ENCODE peak calls at places on chromosomes 7 and 10, in seven cellular contexts. T is HCT116, G is GM12878, M is K562, H is SK-N-SH, V is HepG2, F is H1. C is an unnamed sample.
A peak's percentile ranks its signal among the peaks of the same experiment; 100 is the strongest.

GRCh38 chr7:106354822-106355221 is 70.0 kb upstream of the NAMPT start:
- DNase-seq in T (no peak), G (no peak), M (no peak), H (no peak), V (no peak), F (no peak), C (no peak)

GRCh38 chr10:94397549-94398370 is 4.6 kb upstream of the TBC1D12 start:
- DNase-seq in T (no peak), G (no peak), M (peak; percentile 6), H (peak; percentile 6), V (peak; percentile 30), F (no peak), C (no peak)

GRCh38 chr7:95794917-95795515 is 22.7 kb downstream of the DYNC1I1 start:
- DNase-seq in T (peak; percentile 43), G (no peak), M (peak; percentile 70), H (peak; percentile 26), V (peak; percentile 24), F (no peak), C (no peak)

GRCh38 chr10:75335191-75335590 is 66.4 kb downstream of the ZNF503 start:
- DNase-seq in T (no peak), G (no peak), M (no peak), H (no peak), V (no peak), F (no peak), C (no peak)

GRCh38 chr7:123242467-123243097 is 42.8 kb upstream of the SLC13A1 start:
- DNase-seq in T (no peak), G (no peak), M (no peak), H (peak; percentile 8), V (no peak), F (no peak), C (peak; percentile 59)

GRCh38 chr7:617614-618538 is 98.2 kb upstream of the PDGFA start:
- DNase-seq in T (no peak), G (no peak), M (no peak), H (no peak), V (peak; percentile 54), F (no peak), C (no peak)

GRCh38 chr10:62708569-62708968 is 96.0 kb upstream of the ADO start:
- DNase-seq in T (no peak), G (peak; percentile 43), M (no peak), H (no peak), V (no peak), F (no peak), C (no peak)

GRCh38 chr10:48533951-48534720 is 70.7 kb downstream of the ARHGAP22 start:
- DNase-seq in T (no peak), G (no peak), M (no peak), H (no peak), V (no peak), F (no peak), C (peak; percentile 73)

GRCh38 chr7:70710011-70710480 is 421.9 kb upstream of the GALNT17 start:
- DNase-seq in T (no peak), G (peak; percentile 73), M (no peak), H (no peak), V (no peak), F (no peak), C (peak; percentile 69)

GRCh38 chr10:1403508-1404230 is 333.7 kb downstream of the ADARB2 start:
- DNase-seq in T (no peak), G (no peak), M (peak; percentile 18), H (no peak), V (no peak), F (no peak), C (no peak)

GRCh38 chr7:64978497-64979203 is 12.2 kb downstream of the ZNF117 start:
- DNase-seq in T (no peak), G (no peak), M (no peak), H (no peak), V (no peak), F (no peak), C (no peak)
- TF ChIP-seq JUND in T (no peak), G (no peak), M (no peak), H (no peak), V (no peak), F (no peak), C (no peak)

GRCh38 chr7:47813614-47814260 is 134.5 kb downstream of the PKD1L1 start:
- DNase-seq in T (no peak), G (no peak), M (no peak), H (no peak), V (no peak), F (no peak), C (no peak)
- TF ChIP-seq JUND in T (no peak), G (no peak), M (no peak), H (no peak), V (no peak), F (no peak), C (no peak)

GRCh38 chr7:155256081-155256760 is 41.5 kb upstream of the INSIG1 start:
- DNase-seq in T (no peak), G (no peak), M (no peak), H (peak; percentile 86), V (no peak), F (no peak), C (no peak)

GRCh38 chr7:155255660-155256059 is 42.0 kb upstream of the INSIG1 start:
- DNase-seq in T (no peak), G (no peak), M (no peak), H (no peak), V (no peak), F (no peak), C (no peak)

GRCh38 chr7:155258233-155258575 is 39.5 kb upstream of the INSIG1 start:
- DNase-seq in T (no peak), G (no peak), M (no peak), H (no peak), V (no peak), F (no peak), C (no peak)

GRCh38 chr7:155256761-155257481 is 40.8 kb upstream of the INSIG1 start:
- DNase-seq in T (no peak), G (no peak), M (no peak), H (peak; percentile 89), V (no peak), F (no peak), C (no peak)

GRCh38 chr7:155257482-155258232 is 40.0 kb upstream of the INSIG1 start:
- DNase-seq in T (no peak), G (no peak), M (no peak), H (peak; percentile 86), V (no peak), F (no peak), C (no peak)
- TF ChIP-seq JUND in T (no peak), G (no peak), M (no peak), H (no peak), V (no peak), F (no peak), C (no peak)

DNA sequence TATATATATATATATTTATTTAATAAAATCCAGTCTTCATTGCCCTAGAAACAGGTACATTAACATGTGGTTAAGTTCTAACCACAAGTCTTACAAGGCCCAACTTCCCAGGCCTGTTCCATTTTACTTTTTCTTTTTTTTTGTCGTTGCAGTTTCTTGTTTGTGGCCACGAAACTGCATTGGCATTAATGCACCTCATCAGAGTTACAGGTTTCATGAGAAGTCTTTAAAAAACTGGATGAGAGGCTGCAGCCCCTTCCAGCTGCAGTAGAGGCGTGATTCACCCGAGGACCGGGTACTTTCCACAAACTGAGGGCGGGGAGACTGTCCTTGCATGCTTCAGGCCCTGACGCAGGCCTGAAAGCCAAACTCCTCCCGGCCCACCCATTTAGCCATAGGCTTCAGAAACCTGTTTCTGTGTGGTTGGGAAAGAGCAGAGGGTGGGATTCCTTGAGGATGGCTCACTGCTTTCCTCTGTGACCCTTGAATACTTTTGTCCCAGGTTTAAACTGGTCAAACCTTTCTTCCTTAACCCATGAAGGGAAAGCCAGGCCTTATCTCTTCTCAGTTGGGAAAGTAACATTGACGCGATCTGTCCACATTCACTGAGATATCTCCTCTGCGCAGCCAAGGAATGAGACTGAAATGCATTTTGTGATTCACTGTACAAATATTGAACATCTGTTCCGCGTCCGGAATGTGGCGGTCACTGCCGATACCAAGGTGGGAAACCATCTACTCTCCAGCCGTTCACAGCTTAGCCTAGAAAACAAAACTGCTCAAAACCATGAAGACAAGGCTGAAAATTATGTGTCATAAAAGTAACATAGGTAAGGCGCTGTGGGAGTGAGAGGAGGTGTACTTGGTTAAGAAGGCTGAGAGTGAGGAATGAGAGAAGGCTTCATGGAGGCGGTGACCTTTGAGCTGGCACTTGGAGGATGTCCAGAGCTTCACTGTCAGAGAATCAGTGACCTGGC is 311.7 kb downstream of the GATA3 start:
- DNase-seq in T (no peak), G (peak; percentile 12), M (no peak), H (no peak), V (peak; percentile 42), F (peak; percentile 10), C (no peak)
- TF ChIP-seq JUND in T (no peak), G (no peak), M (no peak), H (no peak), V (no peak), F (no peak), C (no peak)

DNA sequence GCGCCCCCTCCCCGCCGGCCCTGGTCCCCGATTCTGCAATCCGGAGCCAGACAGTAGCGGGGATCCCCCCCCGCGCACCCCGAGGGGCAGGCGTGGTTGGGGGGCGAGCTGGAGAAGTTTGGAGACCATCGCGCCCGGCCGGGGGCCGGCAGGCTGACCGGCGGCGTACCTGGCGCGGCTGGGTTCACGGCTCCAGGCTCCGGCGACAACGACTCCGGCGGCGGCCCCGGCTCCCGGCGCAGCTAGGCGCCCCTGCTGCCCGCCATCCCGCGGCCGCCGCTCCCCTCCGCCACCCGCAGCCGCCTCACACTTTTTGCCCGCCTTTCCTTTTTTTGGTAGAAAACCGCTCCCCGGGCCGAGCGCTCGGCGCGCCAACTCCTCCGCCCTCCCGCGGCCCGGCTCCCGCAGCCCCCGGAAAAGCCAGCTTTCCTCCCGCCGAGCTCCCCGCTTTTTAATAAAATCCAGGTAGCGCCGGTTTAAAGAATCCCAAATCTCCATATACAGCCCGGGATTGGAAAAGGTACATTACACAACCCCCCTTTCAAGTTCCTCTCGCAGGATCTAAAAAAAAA is at the start of gene TNRC18:
- DNase-seq in T (no peak), G (no peak), M (peak; percentile 47), H (peak; percentile 76), V (no peak), F (no peak), C (no peak)
- TF ChIP-seq JUND in T (no peak), G (no peak), M (no peak), H (no peak), V (no peak), F (no peak), C (peak; percentile 26)

C was measured in T47D.